ENCODE peak calls at places on chromosomes 13 and 19, in five cellular contexts. One of them, this sample, is unnamed.

GRCh38 chr19:5665781-5666513 is 14.4 kb downstream of the MICOS13 start:
- DNase-seq in IMR-90: peak
- DNase-seq in GM12878: peak
- DNase-seq in A549: peak
- DNase-seq in SK-N-SH: no peak
- DNase-seq in this sample: no peak

GRCh38 chr13:19088416-19088815 is 93.2 kb downstream of the TUBA3C start:
- DNase-seq in IMR-90: no peak
- DNase-seq in GM12878: no peak
- DNase-seq in A549: no peak
- DNase-seq in SK-N-SH: no peak
- DNase-seq in this sample: no peak

GRCh38 chr19:48258350-48258749 is 2.6 kb upstream of the CARD8 start:
- DNase-seq in IMR-90: no peak
- DNase-seq in GM12878: no peak
- DNase-seq in A549: no peak
- DNase-seq in SK-N-SH: no peak
- DNase-seq in this sample: peak

GRCh38 chr19:54104998-54105715 is 2.5 kb downstream of the NDUFA3 start:
- DNase-seq in IMR-90: no peak
- DNase-seq in GM12878: no peak
- DNase-seq in A549: no peak
- DNase-seq in SK-N-SH: no peak
- DNase-seq in this sample: no peak

GRCh38 chr13:48783181-48783630 is 129.5 kb downstream of the CYSLTR2 start:
- DNase-seq in IMR-90: peak
- DNase-seq in GM12878: no peak
- DNase-seq in A549: peak
- DNase-seq in SK-N-SH: no peak
- DNase-seq in this sample: no peak

GRCh38 chr13:48778551-48779088 is 124.9 kb downstream of the CYSLTR2 start:
- DNase-seq in IMR-90: no peak
- DNase-seq in GM12878: no peak
- DNase-seq in A549: no peak
- DNase-seq in SK-N-SH: no peak
- DNase-seq in this sample: no peak

GRCh38 chr13:23674795-23675640 is 104.8 kb downstream of the TNFRSF19 start:
- DNase-seq in IMR-90: peak
- DNase-seq in GM12878: no peak
- DNase-seq in A549: peak
- DNase-seq in SK-N-SH: no peak
- DNase-seq in this sample: no peak

GRCh38 chr19:42412661-42413076 is 14.5 kb downstream of the LIPE start:
- DNase-seq in IMR-90: no peak
- DNase-seq in GM12878: no peak
- DNase-seq in A549: no peak
- DNase-seq in SK-N-SH: peak
- DNase-seq in this sample: no peak

GRCh38 chr19:45070861-45071544 is 5.3 kb downstream of the ZNF296 start:
- DNase-seq in IMR-90: no peak
- DNase-seq in GM12878: no peak
- DNase-seq in A549: no peak
- DNase-seq in SK-N-SH: peak
- DNase-seq in this sample: no peak

GRCh38 chr19:23203841-23204344 is 46.3 kb downstream of the ZNF724 start:
- DNase-seq in IMR-90: no peak
- DNase-seq in GM12878: no peak
- DNase-seq in A549: no peak
- DNase-seq in SK-N-SH: no peak
- DNase-seq in this sample: no peak

GRCh38 chr19:48975947-48976847 is 11.1 kb downstream of the FTL start:
- DNase-seq in IMR-90: no peak
- DNase-seq in GM12878: no peak
- DNase-seq in A549: peak
- DNase-seq in SK-N-SH: peak
- DNase-seq in this sample: peak

GRCh38 chr13:104114111-104114510 is 1047.9 kb upstream of the SLC10A2 start:
- DNase-seq in IMR-90: peak
- DNase-seq in GM12878: no peak
- DNase-seq in A549: no peak
- DNase-seq in SK-N-SH: no peak
- DNase-seq in this sample: no peak
- TF ChIP-seq RCOR1 in IMR-90: no peak
- TF ChIP-seq RCOR1 in GM12878: no peak
- TF ChIP-seq RCOR1 in A549: no peak
- TF ChIP-seq RCOR1 in SK-N-SH: no peak
- TF ChIP-seq RCOR1 in this sample: no peak

GRCh38 chr13:99307247-99307646 is at the start of gene GPR183:
- DNase-seq in IMR-90: peak
- DNase-seq in GM12878: no peak
- DNase-seq in A549: no peak
- DNase-seq in SK-N-SH: no peak
- DNase-seq in this sample: no peak
- TF ChIP-seq RCOR1 in IMR-90: no peak
- TF ChIP-seq RCOR1 in GM12878: no peak
- TF ChIP-seq RCOR1 in A549: no peak
- TF ChIP-seq RCOR1 in SK-N-SH: no peak
- TF ChIP-seq RCOR1 in this sample: no peak

DNA sequence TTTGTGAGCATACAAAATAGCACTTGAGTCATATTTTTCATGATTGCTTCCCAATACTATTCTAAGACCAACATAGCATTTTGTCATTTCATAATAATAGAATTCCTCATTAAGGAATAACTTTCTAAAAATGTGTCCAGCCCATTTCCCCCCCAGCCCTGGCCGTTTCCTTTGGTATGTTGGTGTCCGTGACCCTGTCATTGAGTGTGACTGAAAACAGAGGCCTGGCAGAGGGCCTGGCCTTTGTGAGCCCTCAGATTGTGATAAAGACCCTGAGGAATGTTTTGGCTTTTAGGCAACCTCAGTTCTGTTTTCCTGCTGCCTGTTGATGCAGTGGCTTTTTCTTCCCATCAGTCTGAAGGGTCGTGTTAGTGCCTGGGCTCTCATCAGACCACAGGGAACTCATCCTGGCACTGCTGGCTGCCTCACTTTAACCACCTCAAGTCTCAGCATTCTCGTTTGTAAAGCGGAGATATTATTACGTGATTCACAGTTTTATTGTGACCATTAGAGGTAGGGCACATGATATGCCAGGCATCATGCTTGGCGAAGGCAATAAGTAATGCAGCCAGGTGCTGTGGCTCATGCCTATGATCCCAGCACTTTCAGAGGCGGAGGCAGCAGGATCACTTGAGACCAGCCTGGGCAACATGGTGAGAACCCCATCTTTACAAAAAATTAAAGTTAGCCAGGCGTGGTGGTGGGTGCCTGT is 13.8 kb downstream of the SPINT2 start:
- DNase-seq in IMR-90: peak
- DNase-seq in GM12878: no peak
- DNase-seq in A549: no peak
- DNase-seq in SK-N-SH: peak
- DNase-seq in this sample: no peak
- TF ChIP-seq RCOR1 in IMR-90: no peak
- TF ChIP-seq RCOR1 in GM12878: no peak
- TF ChIP-seq RCOR1 in A549: no peak
- TF ChIP-seq RCOR1 in SK-N-SH: no peak
- TF ChIP-seq RCOR1 in this sample: no peak

GRCh38 chr19:43755256-43755801 is 567 bp upstream of the SMG9 start:
- DNase-seq in IMR-90: peak
- DNase-seq in GM12878: no peak
- DNase-seq in A549: peak
- DNase-seq in SK-N-SH: peak
- DNase-seq in this sample: peak
- TF ChIP-seq RCOR1 in IMR-90: no peak
- TF ChIP-seq RCOR1 in GM12878: no peak
- TF ChIP-seq RCOR1 in A549: peak
- TF ChIP-seq RCOR1 in SK-N-SH: no peak
- TF ChIP-seq RCOR1 in this sample: no peak

GRCh38 chr13:114116734-114117133 is 15.7 kb downstream of the RASA3 start:
- DNase-seq in IMR-90: no peak
- DNase-seq in GM12878: no peak
- DNase-seq in A549: no peak
- DNase-seq in SK-N-SH: no peak
- DNase-seq in this sample: no peak

GRCh38 chr13:114118763-114119123 is 13.7 kb downstream of the RASA3 start:
- DNase-seq in IMR-90: peak
- DNase-seq in GM12878: no peak
- DNase-seq in A549: peak
- DNase-seq in SK-N-SH: peak
- DNase-seq in this sample: no peak

GRCh38 chr13:114118086-114118762 is 14.2 kb downstream of the RASA3 start:
- DNase-seq in IMR-90: no peak
- DNase-seq in GM12878: no peak
- DNase-seq in A549: no peak
- DNase-seq in SK-N-SH: no peak
- DNase-seq in this sample: no peak

GRCh38 chr13:114120486-114121430 is 11.7 kb downstream of the RASA3 start:
- DNase-seq in IMR-90: no peak
- DNase-seq in GM12878: no peak
- DNase-seq in A549: no peak
- DNase-seq in SK-N-SH: peak
- DNase-seq in this sample: no peak

DNA sequence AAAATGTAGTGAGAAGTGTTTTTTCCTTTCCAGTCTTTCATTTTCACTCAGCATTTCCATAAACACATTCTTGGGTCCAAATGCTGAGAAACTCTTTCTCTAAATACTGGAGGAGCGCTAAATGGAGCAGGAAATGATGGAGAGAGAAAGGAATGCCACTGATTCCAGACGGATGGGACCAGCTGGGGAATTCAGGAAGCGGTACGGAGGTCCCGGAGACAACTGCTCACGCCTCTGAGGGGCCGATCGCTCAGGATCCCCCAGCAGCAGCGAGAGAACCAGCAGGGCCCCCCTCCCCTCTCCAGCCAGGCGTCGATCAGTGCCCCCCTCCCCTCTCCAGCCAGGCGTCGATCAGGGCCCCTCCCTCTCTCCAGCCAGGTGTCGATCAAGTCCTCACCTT is 13.2 kb downstream of the RASA3 start:
- DNase-seq in IMR-90: peak
- DNase-seq in GM12878: no peak
- DNase-seq in A549: peak
- DNase-seq in SK-N-SH: peak
- DNase-seq in this sample: no peak
- TF ChIP-seq RCOR1 in IMR-90: peak
- TF ChIP-seq RCOR1 in GM12878: no peak
- TF ChIP-seq RCOR1 in A549: no peak
- TF ChIP-seq RCOR1 in SK-N-SH: no peak
- TF ChIP-seq RCOR1 in this sample: no peak

DNA sequence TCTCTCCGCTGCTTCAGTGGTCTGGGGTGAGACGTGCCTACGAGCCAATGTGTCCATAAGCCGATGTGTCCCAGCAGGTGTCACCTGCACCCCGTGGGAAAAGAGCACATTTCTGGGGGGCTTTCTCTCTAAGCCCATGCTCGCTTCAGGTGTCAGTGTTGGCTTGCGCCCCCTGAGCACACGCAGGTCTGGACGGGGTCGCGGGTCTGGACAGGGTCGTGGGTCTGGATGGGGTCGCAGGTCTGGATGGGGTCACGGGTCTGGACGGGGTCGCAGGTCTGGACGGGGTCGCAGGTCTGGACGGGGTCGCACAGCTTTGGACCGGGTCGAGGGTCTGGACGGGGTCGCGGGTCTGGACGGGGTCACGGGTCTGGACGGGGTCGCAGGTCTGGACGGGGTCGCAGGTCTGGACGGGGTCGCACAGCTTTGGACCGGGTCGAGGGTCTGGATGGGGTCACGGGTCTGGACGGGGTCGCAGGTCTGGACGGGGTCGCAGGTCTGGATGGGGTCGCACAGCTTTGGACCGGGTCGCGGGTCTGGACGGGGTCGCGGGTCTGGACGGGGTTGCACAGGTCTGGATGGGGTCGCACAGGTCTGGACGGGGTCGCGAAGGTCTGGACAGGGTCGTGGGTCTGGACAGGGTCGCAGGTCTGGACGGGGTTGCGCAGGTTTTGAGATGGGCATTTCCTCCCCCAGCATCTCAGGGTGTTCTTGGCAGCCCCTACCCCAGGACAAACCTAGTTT is 24.5 kb upstream of the TFDP1 start:
- DNase-seq in IMR-90: no peak
- DNase-seq in GM12878: no peak
- DNase-seq in A549: no peak
- DNase-seq in SK-N-SH: no peak
- DNase-seq in this sample: no peak
- TF ChIP-seq RCOR1 in IMR-90: no peak
- TF ChIP-seq RCOR1 in GM12878: no peak
- TF ChIP-seq RCOR1 in A549: no peak
- TF ChIP-seq RCOR1 in SK-N-SH: no peak
- TF ChIP-seq RCOR1 in this sample: no peak

GRCh38 chr19:2978467-2978767 is 1.1 kb downstream of the TLE6 start:
- DNase-seq in IMR-90: no peak
- DNase-seq in GM12878: no peak
- DNase-seq in A549: no peak
- DNase-seq in SK-N-SH: no peak
- DNase-seq in this sample: no peak

GRCh38 chr19:2977686-2978466 is 512 bp downstream of the TLE6 start:
- DNase-seq in IMR-90: no peak
- DNase-seq in GM12878: no peak
- DNase-seq in A549: no peak
- DNase-seq in SK-N-SH: no peak
- DNase-seq in this sample: peak

GRCh38 chr19:2974342-2974932 is 2.9 kb upstream of the TLE6 start:
- DNase-seq in IMR-90: no peak
- DNase-seq in GM12878: no peak
- DNase-seq in A549: no peak
- DNase-seq in SK-N-SH: no peak
- DNase-seq in this sample: peak

GRCh38 chr19:2976609-2977000 is 759 bp upstream of the TLE6 start:
- DNase-seq in IMR-90: no peak
- DNase-seq in GM12878: no peak
- DNase-seq in A549: no peak
- DNase-seq in SK-N-SH: peak
- DNase-seq in this sample: no peak

GRCh38 chr19:2977001-2977685 is at the start of gene TLE6:
- DNase-seq in IMR-90: peak
- DNase-seq in GM12878: peak
- DNase-seq in A549: peak
- DNase-seq in SK-N-SH: peak
- DNase-seq in this sample: peak
- TF ChIP-seq RCOR1 in IMR-90: no peak
- TF ChIP-seq RCOR1 in GM12878: no peak
- TF ChIP-seq RCOR1 in A549: no peak
- TF ChIP-seq RCOR1 in SK-N-SH: no peak
- TF ChIP-seq RCOR1 in this sample: peak